ENCODE peak calls at places on chromosomes 11 and 22, in eight cellular contexts. B is hepatocyte; E is activated T-helper 1 cell treated with anti-CD3 and anti-CD28 coated beads, Interleukin-12 subunit alpha, Interleukin-12 subunit beta, Interleukin-2, Interleukin-4 antibody, amounts not matched to agents 30 ng/mL and 10 ng/mL and 1 ng/mL, durations not matched to agents 14 hours and 24 hours and 36 hours; G is activated CD4-positive, alpha-beta T cell treated with anti-CD3 and anti-CD28 coated beads, Interleukin-2, amount 10 ng/mL, durations not matched to agents 7 days and 5 days; V is T-helper 1 cell; N is A549; S is thoracic aorta; H is NAMALWA. D is an unnamed sample.

GRCh38 chr22:45201678-45202332 is 38.1 kb downstream of the NUP50 start:
- DNase-seq in B (no peak), E (no peak), G (no peak), V (no peak), N (peak), S (no peak), H (no peak), D (peak)

GRCh38 chr22:27627444-27627833 is 174.1 kb downstream of the MN1 start:
- DNase-seq in B (no peak), E (no peak), G (no peak), V (no peak), N (peak), S (no peak), H (no peak), D (no peak)

GRCh38 chr11:47514825-47515647 is 37.9 kb downstream of the CELF1 start:
- DNase-seq in B (peak), E (no peak), G (no peak), V (peak), N (peak), S (no peak), H (peak), D (no peak)

GRCh38 chr11:95084509-95084908 is 5.1 kb upstream of the ENDOD1 start:
- DNase-seq in B (no peak), E (peak), G (no peak), V (peak), N (no peak), S (no peak), H (no peak), D (no peak)

GRCh38 chr22:43399338-43399979 is 12.4 kb upstream of the MPPED1 start:
- DNase-seq in B (no peak), E (no peak), G (no peak), V (no peak), N (no peak), S (no peak), H (peak), D (no peak)

GRCh38 chr11:28058333-28058732 is 49.6 kb downstream of the KIF18A start:
- DNase-seq in B (no peak), E (no peak), G (no peak), V (no peak), N (peak), S (no peak), H (no peak), D (peak)

GRCh38 chr11:66509131-66509561 is 1.3 kb upstream of the BBS1 start:
- DNase-seq in B (no peak), E (no peak), G (peak), V (peak), N (no peak), S (no peak), H (no peak), D (no peak)

GRCh38 chr22:45192701-45193187 is 29.0 kb downstream of the NUP50 start:
- DNase-seq in B (no peak), E (no peak), G (no peak), V (no peak), N (no peak), S (no peak), H (no peak), D (peak)

GRCh38 chr11:122538060-122538459 is 117.5 kb upstream of the UBASH3B start:
- DNase-seq in B (no peak), E (no peak), G (no peak), V (no peak), N (no peak), S (no peak), H (no peak), D (no peak)

GRCh38 chr11:122754553-122755322 is 83.6 kb upstream of the CRTAM start:
- DNase-seq in B (no peak), E (peak), G (peak), V (peak), N (no peak), S (no peak), H (peak), D (no peak)

GRCh38 chr11:84558085-84558905 is 1068.8 kb downstream of the DLG2 start:
- DNase-seq in B (peak), E (no peak), G (peak), V (peak), N (peak), S (no peak), H (peak), D (no peak)

GRCh38 chr22:49760630-49761571 is 66.8 kb downstream of the BRD1 start:
- DNase-seq in B (no peak), E (no peak), G (peak), V (no peak), N (no peak), S (no peak), H (peak), D (peak)

GRCh38 chr11:69803604-69804218 is 15.5 kb downstream of the FGF3 start:
- DNase-seq in B (no peak), E (no peak), G (no peak), V (no peak), N (no peak), S (no peak), H (no peak), D (no peak)

GRCh38 chr11:77130763-77131513 is 2.9 kb downstream of the MYO7A start:
- DNase-seq in B (peak), E (no peak), G (no peak), V (no peak), N (no peak), S (no peak), H (no peak), D (no peak)

GRCh38 chr11:83778598-83778997 is 492.4 kb upstream of the CCDC90B start:
- DNase-seq in B (no peak), E (no peak), G (no peak), V (no peak), N (no peak), S (no peak), H (no peak), D (no peak)

GRCh38 chr11:46382644-46383403 is 1.4 kb downstream of the MDK start:
- DNase-seq in B (peak), E (no peak), G (no peak), V (no peak), N (peak), S (no peak), H (no peak), D (peak)

GRCh38 chr11:118572914-118573550 is 823 bp downstream of the ARCN1 start:
- DNase-seq in B (peak), E (peak), G (peak), V (peak), N (peak), S (no peak), H (peak), D (peak)

GRCh38 chr11:62025429-62026105 is 58.1 kb upstream of the FTH1 start:
- DNase-seq in B (peak), E (peak), G (peak), V (peak), N (peak), S (peak), H (no peak), D (peak)

GRCh38 chr11:13261600-13262061 is 16.0 kb upstream of the BMAL1 start:
- DNase-seq in B (no peak), E (no peak), G (no peak), V (no peak), N (peak), S (no peak), H (no peak), D (peak)

GRCh38 chr11:133029096-133029495 is 503.2 kb downstream of the OPCML start:
- DNase-seq in B (no peak), E (no peak), G (no peak), V (no peak), N (no peak), S (no peak), H (no peak), D (no peak)

GRCh38 chr11:31442086-31442485 is 67.3 kb downstream of the IMMP1L start:
- DNase-seq in B (no peak), E (no peak), G (no peak), V (no peak), N (no peak), S (no peak), H (no peak), D (no peak)

GRCh38 chr11:90635886-90636285 is 413.0 kb upstream of the CHORDC1 start:
- DNase-seq in B (no peak), E (no peak), G (no peak), V (no peak), N (no peak), S (no peak), H (no peak), D (no peak)

GRCh38 chr11:124676386-124676785 is 2.7 kb downstream of the SPA17 start:
- DNase-seq in B (no peak), E (no peak), G (no peak), V (no peak), N (no peak), S (no peak), H (no peak), D (no peak)

GRCh38 chr11:86064236-86064803 is 4.6 kb downstream of the PICALM start:
- DNase-seq in B (no peak), E (no peak), G (no peak), V (no peak), N (no peak), S (no peak), H (no peak), D (no peak)

GRCh38 chr11:73578786-73579185 is 19.1 kb downstream of the FAM168A start:
- DNase-seq in B (no peak), E (no peak), G (peak), V (peak), N (no peak), S (no peak), H (no peak), D (no peak)

GRCh38 chr11:1010006-1010405 is 26.5 kb downstream of the MUC6 start:
- DNase-seq in B (no peak), E (no peak), G (no peak), V (no peak), N (no peak), S (no peak), H (peak), D (no peak)

GRCh38 chr22:37345863-37346514 is 63.7 kb downstream of the CYTH4 start:
- DNase-seq in B (peak), E (no peak), G (no peak), V (no peak), N (no peak), S (no peak), H (no peak), D (no peak)

GRCh38 chr11:17414317-17414737 is 25.9 kb upstream of the KCNJ11 start:
- DNase-seq in B (no peak), E (no peak), G (peak), V (peak), N (no peak), S (no peak), H (no peak), D (no peak)

GRCh38 chr22:37681001-37681424 is 5.1 kb upstream of the NOL12 start:
- DNase-seq in B (no peak), E (no peak), G (no peak), V (no peak), N (no peak), S (no peak), H (no peak), D (no peak)

GRCh38 chr11:8720376-8720775 is 37.8 kb downstream of the RPL27A start:
- DNase-seq in B (no peak), E (no peak), G (no peak), V (no peak), N (no peak), S (no peak), H (no peak), D (no peak)

GRCh38 chr11:60719406-60719805 is 5.1 kb upstream of the MS4A18 start:
- DNase-seq in B (peak), E (no peak), G (no peak), V (no peak), N (no peak), S (no peak), H (no peak), D (no peak)

GRCh38 chr22:39278040-39278439 is 33.3 kb upstream of the PDGFB start:
- DNase-seq in B (no peak), E (no peak), G (no peak), V (no peak), N (no peak), S (no peak), H (no peak), D (no peak)

GRCh38 chr11:70326365-70326803 is 55.9 kb downstream of the PPFIA1 start:
- DNase-seq in B (peak), E (no peak), G (no peak), V (no peak), N (no peak), S (no peak), H (no peak), D (no peak)

GRCh38 chr11:122104381-122104780 is 11.6 kb downstream of the BLID start:
- DNase-seq in B (no peak), E (no peak), G (no peak), V (no peak), N (no peak), S (no peak), H (no peak), D (no peak)

GRCh38 chr22:48891688-48892380 is 935.8 kb downstream of the BRD1 start:
- DNase-seq in B (no peak), E (no peak), G (no peak), V (no peak), N (no peak), S (no peak), H (no peak), D (peak)

GRCh38 chr22:50399751-50400331 is 56.7 kb downstream of the PPP6R2 start:
- DNase-seq in B (peak), E (no peak), G (no peak), V (peak), N (peak), S (no peak), H (peak), D (peak)

GRCh38 chr22:19070397-19071169 is 51.6 kb downstream of the DGCR2 start:
- DNase-seq in B (no peak), E (no peak), G (no peak), V (no peak), N (no peak), S (no peak), H (no peak), D (no peak)

GRCh38 chr11:66126064-66126463 is 56.0 kb downstream of the PACS1 start:
- DNase-seq in B (no peak), E (no peak), G (no peak), V (peak), N (no peak), S (no peak), H (peak), D (no peak)

GRCh38 chr11:102886999-102887398 is 12.2 kb upstream of the MMP12 start:
- DNase-seq in B (no peak), E (no peak), G (no peak), V (no peak), N (no peak), S (no peak), H (no peak), D (no peak)

D was measured in islet precursor cell.